ENCODE peak calls at places on chromosomes 12 and 14, in four cellular contexts. F is left ventricle myocardium superior; L is endothelial cell; W is activated CD4-positive, alpha-beta T cell treated with anti-CD3 and anti-CD28 coated beads, Interleukin-2, amount 10 ng/mL, durations not matched to agents 7 days and 5 days. V is an unnamed sample.

GRCh38 chr14:61456720-61457119 is 135.3 kb downstream of the PRKCH start:
- DNase-seq in F (peak), L (peak), W (peak), V (peak)

GRCh38 chr14:57480044-57480443 is 13.6 kb downstream of the CCDC198 start:
- DNase-seq in F (no peak), L (no peak), W (no peak), V (no peak)

GRCh38 chr12:121711925-121712461 is 559 bp upstream of the TMEM120B start:
- DNase-seq in F (peak), L (no peak), W (peak), V (peak)

GRCh38 chr14:23319746-23320583 is 1.3 kb upstream of the PABPN1 start:
- DNase-seq in F (no peak), L (no peak), W (no peak), V (no peak)

GRCh38 chr12:125518074-125518473 is 452.8 kb downstream of the AACS start:
- DNase-seq in F (no peak), L (peak), W (no peak), V (no peak)

GRCh38 chr12:89481218-89481914 is 43.2 kb downstream of the GALNT4 start:
- DNase-seq in F (no peak), L (no peak), W (no peak), V (no peak)

GRCh38 chr12:91215940-91216454 is 33.4 kb upstream of the DCN start:
- DNase-seq in F (no peak), L (no peak), W (no peak), V (no peak)

GRCh38 chr12:63844391-63845341 is at the start of gene SRGAP1:
- DNase-seq in F (peak), L (no peak), W (peak), V (peak)

GRCh38 chr12:49703647-49704137 is 3.5 kb downstream of the FMNL3 start:
- DNase-seq in F (no peak), L (no peak), W (peak), V (no peak)

GRCh38 chr12:107557026-107557425 is 128.6 kb upstream of the PWP1 start:
- DNase-seq in F (no peak), L (no peak), W (no peak), V (no peak)

GRCh38 chr12:124306686-124307555 is 12.0 kb downstream of the RFLNA start:
- DNase-seq in F (no peak), L (no peak), W (no peak), V (no peak)

GRCh38 chr12:113819495-113819894 is 146.6 kb downstream of the RBM19 start:
- DNase-seq in F (no peak), L (no peak), W (no peak), V (no peak)

GRCh38 chr12:113762155-113762848 is 203.8 kb downstream of the RBM19 start:
- DNase-seq in F (no peak), L (no peak), W (no peak), V (no peak)

GRCh38 chr12:6294156-6294532 is 16.3 kb upstream of the PLEKHG6 start:
- DNase-seq in F (no peak), L (no peak), W (no peak), V (no peak)

GRCh38 chr12:53659609-53660008 is 16.3 kb downstream of the ATP5MC2 start:
- DNase-seq in F (no peak), L (no peak), W (no peak), V (no peak)